ENCODE peak calls at places on chromosomes 1 and 21, in eight cellular contexts. H, U, V, E, S, B, R and G are unnamed samples.

GRCh38 chr1:231407537-231408396 is 14.3 kb downstream of the EGLN1 start:
- DNase-seq in R (no peak), B (no peak), V (peak; percentile 65), S (no peak), U (no peak), H (no peak), E (peak; percentile 66), G (no peak)

GRCh38 chr1:210800301-210800700 is 333.6 kb downstream of the KCNH1 start:
- DNase-seq in H (no peak), R (no peak), U (no peak), E (no peak), B (no peak), V (no peak), S (no peak), G (no peak)

GRCh38 chr1:159929155-159930051 is 4.1 kb upstream of the TAGLN2 start:
- DNase-seq in E (no peak), R (no peak), B (no peak), U (peak; percentile 93), H (no peak), V (no peak), S (no peak), G (no peak)

GRCh38 chr1:145729661-145730436 is 10.6 kb downstream of the CD160 start:
- DNase-seq in R (no peak), S (no peak), U (no peak), H (no peak), B (no peak), E (no peak), V (no peak), G (no peak)

GRCh38 chr1:115242543-115242942 is 95.5 kb downstream of the NGF start:
- DNase-seq in S (no peak), V (no peak), E (no peak), R (no peak), H (no peak), B (no peak), U (no peak), G (no peak)

GRCh38 chr21:38980416-38981319 is 174.9 kb downstream of the ETS2 start:
- DNase-seq in H (no peak), S (no peak), B (no peak), R (no peak), V (no peak), E (no peak), U (no peak), G (no peak)

GRCh38 chr1:244833734-244834595 is 1.5 kb upstream of the COX20 start:
- DNase-seq in S (peak; percentile 51), V (peak; percentile 85), U (peak; percentile 75), R (peak; percentile 61), E (peak; percentile 84), H (no peak), B (peak; percentile 80), G (peak; percentile 13)

GRCh38 chr1:103074224-103074623 is 34.1 kb downstream of the COL11A1 start:
- DNase-seq in E (no peak), V (no peak), H (no peak), R (no peak), U (no peak), S (no peak), B (no peak), G (no peak)

GRCh38 chr1:235108876-235109275 is 19.8 kb downstream of the TOMM20 start:
- DNase-seq in E (no peak), H (no peak), S (no peak), V (no peak), U (no peak), B (no peak), R (no peak), G (no peak)

GRCh38 chr1:205963352-205963751 is 20.1 kb upstream of the SLC26A9 start:
- DNase-seq in B (no peak), V (peak; percentile 22), E (peak; percentile 89), S (no peak), U (no peak), R (no peak), H (no peak), G (no peak)

GRCh38 chr1:212208978-212209644 is 76.1 kb upstream of the PPP2R5A start:
- DNase-seq in R (no peak), S (no peak), E (no peak), V (no peak), U (no peak), B (no peak), H (no peak), G (no peak)

GRCh38 chr1:214546886-214547641 is 4.3 kb downstream of the PTPN14 start:
- DNase-seq in S (no peak), R (no peak), V (peak; percentile 44), H (no peak), E (peak; percentile 52), B (no peak), U (no peak), G (no peak)

GRCh38 chr1:205533729-205534443 is 29.4 kb downstream of the CDK18 start:
- DNase-seq in S (no peak), V (no peak), H (no peak), E (no peak), R (no peak), U (no peak), B (no peak), G (no peak)

GRCh38 chr1:155078496-155079209 is at the start of gene EFNA3:
- DNase-seq in H (peak; percentile 44), B (no peak), E (peak; percentile 50), R (no peak), U (peak; percentile 73), V (peak; percentile 81), S (peak; percentile 60), G (peak; percentile 58)

GRCh38 chr1:95196017-95196416 is 38.0 kb upstream of the RWDD3 start:
- DNase-seq in H (no peak), V (no peak), R (no peak), E (no peak), B (no peak), S (no peak), U (no peak), G (no peak)

GRCh38 chr1:94792473-94792875 is 27.7 kb upstream of the SLC44A3 start:
- DNase-seq in R (no peak), B (no peak), H (no peak), V (peak; percentile 72), S (no peak), E (peak; percentile 84), U (no peak), G (no peak)

GRCh38 chr21:37886120-37886519 is 30.1 kb downstream of the KCNJ6 start:
- DNase-seq in R (no peak), E (no peak), H (no peak), V (no peak), S (no peak), U (no peak), B (no peak), G (no peak)

GRCh38 chr1:56578963-56579875 is at the start of gene PLPP3:
- DNase-seq in E (peak; percentile 93), H (peak; percentile 83), U (peak; percentile 90), B (peak; percentile 66), R (peak; percentile 82), S (no peak), V (peak; percentile 86), G (peak; percentile 79)

GRCh38 chr1:214234635-214235025 is 46.3 kb upstream of the SMYD2 start:
- DNase-seq in H (no peak), V (no peak), B (no peak), S (no peak), U (no peak), R (no peak), E (no peak), G (no peak)

GRCh38 chr1:7962636-7963377 is 1.3 kb downstream of the PARK7 start:
- DNase-seq in R (no peak), H (no peak), U (no peak), E (no peak), B (no peak), V (no peak), S (no peak), G (no peak)
- H3K27ac ChIP-seq in R (no peak overlapping the region), H (peak overlapping the region; percentile 95), U (no peak overlapping the region), E (peak overlapping the region; percentile 89), B (peak overlapping the region; percentile 87), V (peak overlapping the region; percentile 57), S (peak overlapping the region; percentile 76), G (no peak overlapping the region)

DNA sequence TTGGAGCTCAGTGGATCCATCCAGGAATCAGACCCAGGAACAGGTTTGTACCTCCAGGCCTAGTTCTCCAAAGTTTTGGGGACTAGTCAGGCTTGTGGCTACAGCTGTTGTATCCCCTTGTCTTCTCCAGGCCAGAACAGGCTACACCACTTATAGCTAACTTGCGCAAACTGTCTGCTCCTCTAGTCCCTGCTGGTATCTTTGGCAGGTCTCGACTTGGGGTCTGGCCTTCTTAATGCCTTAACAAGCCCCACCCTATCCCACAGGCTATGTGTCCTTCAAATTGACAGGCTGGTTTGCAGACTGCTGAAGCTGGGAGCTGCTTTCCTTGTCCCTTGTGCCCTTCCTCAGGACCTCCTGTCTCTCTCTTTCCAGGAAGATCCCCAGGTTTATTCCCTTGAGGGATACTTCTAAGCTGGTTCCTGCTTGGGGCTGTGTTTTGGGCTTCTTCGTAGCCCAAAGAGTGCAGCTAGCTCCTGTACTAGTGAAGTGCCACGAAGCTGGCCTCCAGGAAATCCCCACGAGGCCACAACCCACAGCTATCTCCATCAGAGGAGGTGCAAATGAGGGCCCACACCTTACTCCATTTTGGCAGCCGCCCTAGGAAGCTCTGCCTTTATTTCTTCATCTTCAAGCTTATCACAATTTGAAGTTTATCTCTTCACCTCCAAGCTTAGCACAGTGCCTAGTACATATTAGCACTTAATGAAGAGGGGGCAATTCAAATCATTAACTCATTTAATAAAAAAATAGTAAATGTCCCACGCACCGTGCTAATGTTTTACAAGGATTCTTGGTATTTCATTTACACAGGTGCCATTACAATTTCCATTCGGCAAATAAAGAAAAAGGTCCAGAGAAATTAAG is 683 bp upstream of the DMAP1 start:
- DNase-seq in U (no peak), V (no peak), R (no peak), S (peak; percentile 20), B (no peak), E (no peak), H (no peak), G (no peak)
- H3K27ac ChIP-seq in U (peak overlapping the region; percentile 79), V (no peak overlapping the region), R (peak overlapping the region; percentile 75), S (peak overlapping the region; percentile 61), B (no peak overlapping the region), E (no peak overlapping the region), H (peak overlapping the region; percentile 92), G (peak overlapping the region; percentile 85)

DNA sequence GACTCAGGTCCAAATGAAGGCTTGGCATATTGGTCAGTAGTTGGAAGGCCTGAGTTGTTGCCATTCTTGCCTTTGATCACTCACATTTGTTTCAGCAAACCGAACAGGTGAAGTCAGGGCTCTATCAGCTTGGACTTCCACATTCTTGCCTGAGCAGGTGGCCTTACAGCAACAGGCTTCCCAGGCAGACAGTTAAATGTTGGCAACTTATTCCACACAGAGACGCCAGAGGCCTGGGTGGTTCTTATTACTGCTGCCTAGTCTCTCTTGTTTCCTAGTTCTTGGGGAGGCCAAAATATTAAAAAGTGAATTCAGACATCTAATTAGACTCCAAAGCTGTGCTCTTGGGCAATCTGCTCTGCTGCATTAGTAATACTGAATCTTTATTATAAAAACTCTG is 36.5 kb downstream of the XCL2 start:
- DNase-seq in E (no peak), R (no peak), H (no peak), S (no peak), V (no peak), U (peak; percentile 60), B (no peak), G (no peak)
- H3K27ac ChIP-seq in E (no peak overlapping the region), R (no peak overlapping the region), H (no peak overlapping the region), S (no peak overlapping the region), V (peak overlapping the region; percentile 88), U (peak overlapping the region; percentile 15), B (no peak overlapping the region), G (no peak overlapping the region)

DNA sequence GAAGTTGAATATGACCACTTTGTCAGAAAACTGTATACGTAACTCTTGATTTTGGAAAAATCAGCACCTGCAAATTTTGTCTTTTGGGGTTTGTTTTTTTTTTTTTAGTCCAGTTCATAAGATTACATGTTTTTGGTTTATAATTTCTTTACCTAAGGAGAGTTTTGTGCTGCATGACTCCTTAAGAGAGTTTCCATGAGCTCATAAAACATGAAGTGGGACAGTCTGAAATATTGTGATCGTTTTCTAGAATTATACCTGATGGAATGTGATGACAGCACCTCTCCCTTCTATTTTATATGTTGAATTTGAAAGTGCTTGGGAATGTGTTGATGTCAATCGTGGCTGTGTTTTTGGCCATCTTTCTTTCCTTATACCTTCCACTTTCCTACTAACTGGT is 158.5 kb downstream of the NFIA start:
- DNase-seq in B (no peak), U (no peak), R (no peak), E (no peak), S (no peak), H (no peak), V (no peak), G (no peak)
- H3K27ac ChIP-seq in B (no peak overlapping the region), U (peak overlapping the region; percentile 54), R (no peak overlapping the region), E (no peak overlapping the region), S (no peak overlapping the region), H (peak overlapping the region; percentile 20), V (no peak overlapping the region), G (peak overlapping the region; percentile 22)